ENCODE peak calls at places on chromosomes 1 and 21, in four cellular contexts. M is hypothalamus; G is stimulated activated CD4-positive, alpha-beta T cell treated with anti-CD3 and anti-CD28 coated beads, TNF-alpha, amount 100 ng/mL, for 4 hours; D is substantia nigra. V is an unnamed sample.

GRCh38 chr1:13788795-13789194 is 88.8 kb downstream of the PRDM2 start:
- DNase-seq in M (no peak), G (no peak), D (no peak), V (no peak)

GRCh38 chr1:97277891-97278662 is 556.5 kb downstream of the PTBP2 start:
- DNase-seq in M (no peak), G (no peak), D (no peak), V (no peak)

GRCh38 chr1:91791103-91791502 is 94.8 kb downstream of the TGFBR3 start:
- DNase-seq in M (no peak), G (no peak), D (no peak), V (no peak)

GRCh38 chr1:99850458-99850974 is 355 bp downstream of the AGL start:
- DNase-seq in M (no peak), G (no peak), D (peak; percentile 56), V (no peak)

GRCh38 chr1:24695202-24695974 is 49.9 kb upstream of the CLIC4 start:
- DNase-seq in M (no peak), G (no peak), D (no peak), V (no peak)

GRCh38 chr1:16717174-16718108 is 22.9 kb upstream of the RNU1-4 start:
- DNase-seq in M (no peak), G (no peak), D (no peak), V (no peak)

GRCh38 chr1:63731117-63732043 is 42.4 kb upstream of the ROR1 start:
- DNase-seq in M (no peak), G (no peak), D (no peak), V (no peak)

GRCh38 chr1:20988030-20988825 is 188.5 kb downstream of the EIF4G3 start:
- DNase-seq in M (no peak), G (no peak), D (no peak), V (no peak)

GRCh38 chr1:199132006-199132405 is 493.2 kb downstream of the PTPRC start:
- DNase-seq in M (no peak), G (no peak), D (no peak), V (no peak)

GRCh38 chr21:28953247-28953646 is 39.4 kb downstream of the LTN1 start:
- DNase-seq in M (no peak), G (no peak), D (no peak), V (no peak)

GRCh38 chr1:108038837-108039236 is 73.9 kb upstream of the VAV3 start:
- DNase-seq in M (no peak), G (no peak), D (no peak), V (no peak)

GRCh38 chr1:228003461-228004330 is 3.1 kb upstream of the WNT3A start:
- DNase-seq in M (no peak), G (no peak), D (no peak), V (no peak)

GRCh38 chr1:110872366-110872744 is 593 bp upstream of the CD53 start:
- DNase-seq in M (no peak), G (no peak), D (no peak), V (no peak)

V was measured in anterior cingulate cortex.